ENCODE peak calls at places on chromosomes 13 and 19, in nine cellular contexts. Z, D, Y, A, L, J, H, R and E are unnamed samples.

GRCh38 chr13:94978516-94978915 is 266.2 kb upstream of the SOX21 start:
- DNase-seq in Z (no peak), D (no peak), Y (no peak), A (no peak), L (no peak), J (no peak), H (no peak), R (no peak), E (no peak)

GRCh38 chr19:52566588-52566987 is 3.5 kb upstream of the ZNF701 start:
- DNase-seq in Z (no peak), D (no peak), Y (no peak), A (peak), L (no peak), J (no peak), H (no peak), R (no peak), E (no peak)

GRCh38 chr19:48624791-48625723 is 5.8 kb downstream of the SPHK2 start:
- DNase-seq in Z (no peak), D (no peak), Y (no peak), A (no peak), L (no peak), J (no peak), H (no peak), R (no peak), E (no peak)

GRCh38 chr19:6359517-6359916 is 1.8 kb upstream of the CLPP start:
- DNase-seq in Z (no peak), D (no peak), Y (no peak), A (no peak), L (no peak), J (no peak), H (no peak), R (no peak), E (no peak)

GRCh38 chr19:7292352-7292949 is 1.8 kb downstream of the INSR start:
- DNase-seq in Z (no peak), D (no peak), Y (no peak), A (no peak), L (no peak), J (no peak), H (no peak), R (no peak), E (no peak)

GRCh38 chr13:66425741-66426140 is 804.4 kb downstream of the PCDH9 start:
- DNase-seq in Z (no peak), D (no peak), Y (no peak), A (no peak), L (no peak), J (no peak), H (no peak), R (no peak), E (no peak)

GRCh38 chr19:43408043-43408442 is 6.6 kb upstream of the TEX101 start:
- DNase-seq in Z (no peak), D (no peak), Y (no peak), A (no peak), L (no peak), J (no peak), H (no peak), R (no peak), E (no peak)

GRCh38 chr13:74835579-74835978 is 646.4 kb downstream of the TBC1D4 start:
- DNase-seq in Z (no peak), D (no peak), Y (no peak), A (no peak), L (no peak), J (no peak), H (no peak), R (no peak), E (no peak)

GRCh38 chr13:70107498-70108271 is at the start of gene ATXN8OS:
- DNase-seq in Z (no peak), D (no peak), Y (no peak), A (no peak), L (no peak), J (no peak), H (no peak), R (no peak), E (no peak)

GRCh38 chr19:35349614-35350521 is 2.2 kb downstream of the FFAR1 start:
- DNase-seq in Z (no peak), D (peak), Y (no peak), A (no peak), L (no peak), J (no peak), H (no peak), R (no peak), E (no peak)

GRCh38 chr19:19485161-19485997 is 30.0 kb downstream of the TSSK6 start:
- DNase-seq in Z (no peak), D (no peak), Y (no peak), A (peak), L (no peak), J (no peak), H (no peak), R (no peak), E (no peak)

GRCh38 chr19:11165486-11166030 is 10.0 kb upstream of the SPC24 start:
- DNase-seq in Z (no peak), D (no peak), Y (no peak), A (peak), L (no peak), J (no peak), H (no peak), R (no peak), E (no peak)

GRCh38 chr19:16836115-16836905 is 7.1 kb downstream of the SIN3B start:
- DNase-seq in Z (no peak), D (no peak), Y (peak), A (peak), L (no peak), J (peak), H (peak), R (no peak), E (no peak)